ENCODE peak calls at places on chromosomes 1 and 21, in eight cellular contexts. B is GM10248, E is omental fat pad, O is lung, Z is WTC11, S is endothelial cell, M is fibroblast of lung, T is suprapubic skin. A is an unnamed sample.

GRCh38 chr1:187509091-187509490 is 680.3 kb downstream of the PLA2G4A start:
- DNase-seq in B (no peak), E (no peak), O (no peak), Z (no peak), S (no peak), M (peak), T (no peak), A (no peak)

GRCh38 chr1:25356848-25357247 is 18.7 kb downstream of the TMEM50A start:
- DNase-seq in B (no peak), E (no peak), O (no peak), Z (no peak), S (no peak), M (peak), T (no peak), A (no peak)

GRCh38 chr1:54596756-54597155 is 26.6 kb downstream of the FAM151A start:
- DNase-seq in B (no peak), E (no peak), O (no peak), Z (no peak), S (no peak), M (no peak), T (no peak), A (no peak)

GRCh38 chr1:160795951-160796383 is at the start of gene LY9:
- DNase-seq in B (peak), E (no peak), O (peak), Z (no peak), S (no peak), M (no peak), T (no peak), A (no peak)

GRCh38 chr1:67274623-67275325 is 32.9 kb upstream of the IL12RB2 start:
- DNase-seq in B (peak), E (no peak), O (no peak), Z (no peak), S (no peak), M (no peak), T (no peak), A (no peak)

GRCh38 chr1:235776396-235776795 is 90.3 kb downstream of the LYST start:
- DNase-seq in B (no peak), E (no peak), O (no peak), Z (no peak), S (no peak), M (no peak), T (no peak), A (no peak)

GRCh38 chr1:228097333-228098081 is 5.6 kb downstream of the C1orf35 start:
- DNase-seq in B (peak), E (peak), O (no peak), Z (no peak), S (no peak), M (no peak), T (peak), A (no peak)

GRCh38 chr1:53370369-53370961 is 42.6 kb upstream of the LRP8 start:
- DNase-seq in B (no peak), E (no peak), O (no peak), Z (no peak), S (no peak), M (no peak), T (peak), A (no peak)

GRCh38 chr1:94554611-94555010 is 13.1 kb upstream of the F3 start:
- DNase-seq in B (no peak), E (no peak), O (no peak), Z (no peak), S (no peak), M (no peak), T (no peak), A (no peak)

GRCh38 chr1:24409535-24409934 is 4.0 kb downstream of the STPG1 start:
- DNase-seq in B (no peak), E (no peak), O (no peak), Z (no peak), S (no peak), M (peak), T (no peak), A (no peak)

GRCh38 chr1:11507309-11507708 is 28.4 kb downstream of the DISP3 start:
- DNase-seq in B (no peak), E (no peak), O (no peak), Z (no peak), S (no peak), M (no peak), T (no peak), A (no peak)

GRCh38 chr1:168991667-168992475 is 114.6 kb upstream of the ATP1B1 start:
- DNase-seq in B (no peak), E (no peak), O (no peak), Z (no peak), S (no peak), M (no peak), T (no peak), A (no peak)

GRCh38 chr1:47405697-47406096 is 10.4 kb upstream of the FOXE3 start:
- DNase-seq in B (no peak), E (no peak), O (no peak), Z (no peak), S (no peak), M (no peak), T (no peak), A (no peak)

GRCh38 chr1:23923592-23924495 is 10.7 kb upstream of the CNR2 start:
- DNase-seq in B (no peak), E (no peak), O (no peak), Z (no peak), S (no peak), M (peak), T (no peak), A (no peak)

GRCh38 chr1:59294423-59294822 is 2.5 kb upstream of the FGGY start:
- DNase-seq in B (no peak), E (no peak), O (no peak), Z (no peak), S (no peak), M (no peak), T (no peak), A (no peak)

GRCh38 chr1:181104790-181105133 is 16.3 kb downstream of the IER5 start:
- DNase-seq in B (no peak), E (no peak), O (no peak), Z (peak), S (peak), M (no peak), T (peak), A (peak)

GRCh38 chr1:167409183-167409582 is 109.1 kb downstream of the CD247 start:
- DNase-seq in B (no peak), E (no peak), O (no peak), Z (no peak), S (no peak), M (no peak), T (no peak), A (no peak)

GRCh38 chr1:65717815-65718454 is 74.8 kb upstream of the PDE4B start:
- DNase-seq in B (no peak), E (no peak), O (no peak), Z (no peak), S (no peak), M (peak), T (no peak), A (no peak)

GRCh38 chr1:15168479-15168878 is 14.9 kb downstream of the TMEM51 start:
- DNase-seq in B (no peak), E (no peak), O (no peak), Z (no peak), S (no peak), M (peak), T (no peak), A (no peak)

GRCh38 chr1:162284206-162284955 is 92.3 kb downstream of the SPATA46 start:
- DNase-seq in B (no peak), E (no peak), O (no peak), Z (no peak), S (no peak), M (no peak), T (no peak), A (no peak)

GRCh38 chr21:45469273-45470086 is 64.5 kb downstream of the COL18A1 start:
- DNase-seq in B (no peak), E (no peak), O (no peak), Z (no peak), S (no peak), M (peak), T (no peak), A (peak)

GRCh38 chr1:145927916-145928647 is 798 bp upstream of the RBM8A start:
- DNase-seq in B (no peak), E (no peak), O (no peak), Z (no peak), S (no peak), M (no peak), T (no peak), A (no peak)

GRCh38 chr1:230839166-230839565 is 29.2 kb downstream of the C1orf198 start:
- DNase-seq in B (no peak), E (no peak), O (no peak), Z (no peak), S (no peak), M (no peak), T (no peak), A (no peak)

GRCh38 chr1:119651641-119652040 is 3.6 kb upstream of the ZNF697 start:
- DNase-seq in B (no peak), E (no peak), O (no peak), Z (no peak), S (no peak), M (no peak), T (no peak), A (no peak)

GRCh38 chr1:21266119-21266774 is 24.0 kb downstream of the ECE1 start:
- DNase-seq in B (no peak), E (no peak), O (no peak), Z (no peak), S (no peak), M (no peak), T (no peak), A (no peak)

GRCh38 chr1:226937940-226938725 is 2.0 kb upstream of the COQ8A start:
- DNase-seq in B (no peak), E (no peak), O (no peak), Z (no peak), S (no peak), M (no peak), T (no peak), A (no peak)

DNA sequence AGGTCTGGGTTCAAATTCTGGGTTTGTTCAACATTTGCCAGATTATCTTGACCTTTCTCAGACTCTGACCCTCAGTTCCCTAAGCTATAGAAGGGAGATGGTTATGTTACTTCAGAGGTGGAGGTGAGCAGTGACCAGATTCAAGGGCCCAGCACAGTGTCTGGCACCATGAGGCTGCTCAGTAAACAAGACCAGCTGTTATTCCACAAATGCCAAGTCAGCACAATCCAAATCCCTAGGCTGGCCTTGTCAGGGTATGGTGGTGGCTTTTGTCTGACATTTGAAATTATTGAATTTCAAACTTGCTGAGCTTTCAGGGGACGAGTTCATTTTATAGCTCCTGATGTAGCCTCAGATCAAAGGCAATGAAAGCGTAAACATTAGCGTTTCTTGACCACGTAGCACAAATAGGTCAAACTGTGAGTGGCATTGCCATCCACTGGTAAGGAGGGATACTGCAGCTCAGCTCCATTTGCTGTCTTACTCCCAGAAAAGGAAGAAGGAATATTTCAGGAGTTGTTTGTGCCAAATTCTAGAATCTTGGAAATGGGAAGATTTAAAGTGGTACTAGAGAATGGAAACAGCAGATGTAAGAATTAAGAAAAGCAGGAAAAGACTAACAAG is 94.3 kb upstream of the EDN2 start:
- DNase-seq in B (no peak), E (no peak), O (no peak), Z (peak), S (no peak), M (peak), T (no peak), A (no peak)
- TF ChIP-seq CTCF in B (peak), E (no peak), O (peak), Z (no peak), S (peak), M (peak), T (no peak), A (peak)

GRCh38 chr1:115374598-115374997 is 36.5 kb upstream of the NGF start:
- DNase-seq in B (no peak), E (no peak), O (no peak), Z (no peak), S (no peak), M (no peak), T (no peak), A (no peak)
- TF ChIP-seq CTCF in B (no peak), E (no peak), O (no peak), Z (no peak), S (no peak), M (no peak), T (no peak), A (no peak)

GRCh38 chr1:171563675-171564074 is 58.4 kb upstream of the MYOCOS start:
- DNase-seq in B (no peak), E (no peak), O (no peak), Z (no peak), S (no peak), M (peak), T (no peak), A (no peak)

DNA sequence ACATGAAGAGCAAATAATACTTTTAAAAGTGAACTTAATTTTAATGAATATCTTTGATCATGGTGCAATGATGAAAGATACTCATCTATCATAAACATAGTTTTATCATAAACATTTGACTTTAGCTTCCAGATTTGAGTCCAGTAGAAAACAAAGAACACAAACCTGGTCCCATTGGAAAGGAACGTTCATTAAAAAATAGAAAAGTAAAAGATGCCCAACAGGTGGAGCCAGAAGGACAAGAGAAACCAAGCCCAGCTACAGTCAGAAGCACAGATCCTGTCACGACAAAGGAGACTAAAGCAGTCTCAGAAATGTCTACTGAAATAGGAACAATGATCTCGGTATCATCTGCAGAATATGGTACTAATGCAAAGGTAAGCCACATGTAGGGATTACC is 55.6 kb upstream of the MYOCOS start:
- DNase-seq in B (no peak), E (no peak), O (no peak), Z (no peak), S (no peak), M (no peak), T (no peak), A (no peak)
- TF ChIP-seq CTCF in B (no peak), E (no peak), O (no peak), Z (no peak), S (no peak), M (no peak), T (no peak), A (no peak)

GRCh38 chr1:151653397-151653796 is 41.5 kb downstream of the SNX27 start:
- DNase-seq in B (no peak), E (no peak), O (no peak), Z (no peak), S (no peak), M (peak), T (no peak), A (no peak)

GRCh38 chr1:151655362-151655761 is 43.5 kb downstream of the SNX27 start:
- DNase-seq in B (no peak), E (no peak), O (no peak), Z (no peak), S (no peak), M (peak), T (no peak), A (no peak)
- TF ChIP-seq CTCF in B (no peak), E (no peak), O (no peak), Z (no peak), S (no peak), M (no peak), T (no peak), A (no peak)

A was measured in neural crest cell.